ENCODE peak calls at places on chromosomes 5 and 9, in eight cellular contexts. One of them, this sample, is unnamed.

GRCh38 chr9:93574900-93575705 is 1.3 kb upstream of the PHF2 start:
- DNase-seq in OCI-LY7: no peak
- DNase-seq in anterior cingulate cortex: no peak
- DNase-seq in GM10248: no peak
- DNase-seq in ACHN: no peak
- DNase-seq in tibial artery: no peak
- DNase-seq in fibroblast of lung: no peak
- DNase-seq in H7: peak
- DNase-seq in this sample: no peak

GRCh38 chr5:171521219-171521633 is 101.8 kb downstream of the FGF18 start:
- DNase-seq in ACHN: peak
- DNase-seq in tibial artery: peak
- DNase-seq in fibroblast of lung: peak
- DNase-seq in H7: peak
- DNase-seq in OCI-LY7: no peak
- DNase-seq in GM10248: no peak
- DNase-seq in anterior cingulate cortex: no peak
- DNase-seq in this sample: peak

GRCh38 chr5:40679071-40679997 is at the start of gene PTGER4:
- DNase-seq in anterior cingulate cortex: peak
- DNase-seq in H7: peak
- DNase-seq in tibial artery: peak
- DNase-seq in fibroblast of lung: peak
- DNase-seq in OCI-LY7: peak
- DNase-seq in GM10248: peak
- DNase-seq in ACHN: peak
- DNase-seq in this sample: peak

GRCh38 chr9:75104607-75105006 is 16.3 kb downstream of the OSTF1 start:
- DNase-seq in tibial artery: no peak
- DNase-seq in ACHN: no peak
- DNase-seq in GM10248: no peak
- DNase-seq in H7: no peak
- DNase-seq in OCI-LY7: no peak
- DNase-seq in anterior cingulate cortex: no peak
- DNase-seq in fibroblast of lung: no peak
- DNase-seq in this sample: no peak

GRCh38 chr5:174571662-174572397 is 152.6 kb upstream of the MSX2 start:
- DNase-seq in OCI-LY7: no peak
- DNase-seq in ACHN: peak
- DNase-seq in GM10248: no peak
- DNase-seq in tibial artery: peak
- DNase-seq in fibroblast of lung: peak
- DNase-seq in H7: peak
- DNase-seq in anterior cingulate cortex: no peak
- DNase-seq in this sample: peak

GRCh38 chr9:101458955-101459631 is 23.5 kb upstream of the ALDOB start:
- DNase-seq in anterior cingulate cortex: no peak
- DNase-seq in ACHN: peak
- DNase-seq in GM10248: peak
- DNase-seq in tibial artery: no peak
- DNase-seq in OCI-LY7: peak
- DNase-seq in fibroblast of lung: peak
- DNase-seq in H7: peak
- DNase-seq in this sample: peak

GRCh38 chr5:141805874-141806273 is 72.3 kb downstream of the PCDH1 start:
- DNase-seq in OCI-LY7: no peak
- DNase-seq in tibial artery: peak
- DNase-seq in GM10248: no peak
- DNase-seq in fibroblast of lung: no peak
- DNase-seq in H7: no peak
- DNase-seq in anterior cingulate cortex: no peak
- DNase-seq in ACHN: no peak
- DNase-seq in this sample: no peak

GRCh38 chr5:157290981-157291711 is 25.2 kb downstream of the CYFIP2 start:
- DNase-seq in anterior cingulate cortex: no peak
- DNase-seq in ACHN: peak
- DNase-seq in OCI-LY7: peak
- DNase-seq in GM10248: peak
- DNase-seq in H7: no peak
- DNase-seq in tibial artery: no peak
- DNase-seq in fibroblast of lung: peak
- DNase-seq in this sample: no peak